ENCODE peak calls at places on chromosomes 5 and 9, in nine cellular contexts. One of them, this sample, is unnamed.

GRCh38 chr5:79699766-79700400 is 10.2 kb downstream of the CMYA5 start:
- DNase-seq in cerebellar cortex: no peak
- DNase-seq in hepatic stellate cell: no peak
- DNase-seq in Calu3: peak; percentile 51
- DNase-seq in SHP77: no peak
- DNase-seq in T-helper 17 cell: no peak
- DNase-seq in activated naive CD8-positive, alpha-beta T cell treated with anti-CD3 and anti-CD28 coated beads, Interleukin-2, amount 50 U/mL, for 24 hours: no peak
- DNase-seq in stimulated activated CD8-positive, alpha-beta memory T cell treated with anti-CD3 and anti-CD28 coated beads, Interleukin-4, amount 100 ng/mL, for 4 hours: no peak
- DNase-seq in mesendoderm: peak; percentile 8
- DNase-seq in this sample: no peak

GRCh38 chr9:89781838-89782237 is 177.0 kb downstream of the GADD45G start:
- DNase-seq in SHP77: no peak
- DNase-seq in Calu3: no peak
- DNase-seq in T-helper 17 cell: no peak
- DNase-seq in mesendoderm: no peak
- DNase-seq in stimulated activated CD8-positive, alpha-beta memory T cell treated with anti-CD3 and anti-CD28 coated beads, Interleukin-4, amount 100 ng/mL, for 4 hours: no peak
- DNase-seq in cerebellar cortex: no peak
- DNase-seq in hepatic stellate cell: no peak
- DNase-seq in activated naive CD8-positive, alpha-beta T cell treated with anti-CD3 and anti-CD28 coated beads, Interleukin-2, amount 50 U/mL, for 24 hours: peak; percentile 42
- DNase-seq in this sample: no peak

GRCh38 chr9:108045851-108046250 is 556.3 kb upstream of the KLF4 start:
- DNase-seq in mesendoderm: no peak
- DNase-seq in activated naive CD8-positive, alpha-beta T cell treated with anti-CD3 and anti-CD28 coated beads, Interleukin-2, amount 50 U/mL, for 24 hours: no peak
- DNase-seq in hepatic stellate cell: no peak
- DNase-seq in stimulated activated CD8-positive, alpha-beta memory T cell treated with anti-CD3 and anti-CD28 coated beads, Interleukin-4, amount 100 ng/mL, for 4 hours: no peak
- DNase-seq in Calu3: no peak
- DNase-seq in T-helper 17 cell: no peak
- DNase-seq in SHP77: no peak
- DNase-seq in cerebellar cortex: no peak
- DNase-seq in this sample: peak; percentile 37

GRCh38 chr5:17727212-17727611 is 93.0 kb downstream of the TAF11L14 start:
- DNase-seq in activated naive CD8-positive, alpha-beta T cell treated with anti-CD3 and anti-CD28 coated beads, Interleukin-2, amount 50 U/mL, for 24 hours: no peak
- DNase-seq in Calu3: no peak
- DNase-seq in hepatic stellate cell: no peak
- DNase-seq in mesendoderm: no peak
- DNase-seq in stimulated activated CD8-positive, alpha-beta memory T cell treated with anti-CD3 and anti-CD28 coated beads, Interleukin-4, amount 100 ng/mL, for 4 hours: no peak
- DNase-seq in SHP77: no peak
- DNase-seq in cerebellar cortex: no peak
- DNase-seq in T-helper 17 cell: no peak
- DNase-seq in this sample: no peak

GRCh38 chr5:138743506-138743905 is 9.7 kb upstream of the CTNNA1 start:
- DNase-seq in hepatic stellate cell: no peak
- DNase-seq in Calu3: no peak
- DNase-seq in activated naive CD8-positive, alpha-beta T cell treated with anti-CD3 and anti-CD28 coated beads, Interleukin-2, amount 50 U/mL, for 24 hours: no peak
- DNase-seq in stimulated activated CD8-positive, alpha-beta memory T cell treated with anti-CD3 and anti-CD28 coated beads, Interleukin-4, amount 100 ng/mL, for 4 hours: no peak
- DNase-seq in SHP77: no peak
- DNase-seq in T-helper 17 cell: no peak
- DNase-seq in mesendoderm: peak; percentile 44
- DNase-seq in cerebellar cortex: peak; percentile 12
- DNase-seq in this sample: no peak

GRCh38 chr9:15606667-15607472 is 54.0 kb downstream of the CCDC171 start:
- DNase-seq in T-helper 17 cell: no peak
- DNase-seq in hepatic stellate cell: peak; percentile 9
- DNase-seq in stimulated activated CD8-positive, alpha-beta memory T cell treated with anti-CD3 and anti-CD28 coated beads, Interleukin-4, amount 100 ng/mL, for 4 hours: no peak
- DNase-seq in mesendoderm: peak; percentile 38
- DNase-seq in cerebellar cortex: peak; percentile 66
- DNase-seq in activated naive CD8-positive, alpha-beta T cell treated with anti-CD3 and anti-CD28 coated beads, Interleukin-2, amount 50 U/mL, for 24 hours: no peak
- DNase-seq in Calu3: peak; percentile 11
- DNase-seq in SHP77: peak; percentile 10
- DNase-seq in this sample: no peak

GRCh38 chr5:82886911-82887310 is 190.3 kb downstream of the TMEM167A start:
- DNase-seq in Calu3: no peak
- DNase-seq in T-helper 17 cell: no peak
- DNase-seq in SHP77: no peak
- DNase-seq in hepatic stellate cell: no peak
- DNase-seq in activated naive CD8-positive, alpha-beta T cell treated with anti-CD3 and anti-CD28 coated beads, Interleukin-2, amount 50 U/mL, for 24 hours: no peak
- DNase-seq in mesendoderm: no peak
- DNase-seq in cerebellar cortex: no peak
- DNase-seq in stimulated activated CD8-positive, alpha-beta memory T cell treated with anti-CD3 and anti-CD28 coated beads, Interleukin-4, amount 100 ng/mL, for 4 hours: no peak
- DNase-seq in this sample: no peak

GRCh38 chr9:110278080-110278707 is 21.9 kb upstream of the TXN start:
- DNase-seq in Calu3: no peak
- DNase-seq in mesendoderm: no peak
- DNase-seq in activated naive CD8-positive, alpha-beta T cell treated with anti-CD3 and anti-CD28 coated beads, Interleukin-2, amount 50 U/mL, for 24 hours: no peak
- DNase-seq in T-helper 17 cell: no peak
- DNase-seq in stimulated activated CD8-positive, alpha-beta memory T cell treated with anti-CD3 and anti-CD28 coated beads, Interleukin-4, amount 100 ng/mL, for 4 hours: no peak
- DNase-seq in hepatic stellate cell: no peak
- DNase-seq in SHP77: no peak
- DNase-seq in cerebellar cortex: no peak
- DNase-seq in this sample: no peak

GRCh38 chr9:75866273-75866871 is 24.1 kb upstream of the PCSK5 start:
- DNase-seq in hepatic stellate cell: peak; percentile 9
- DNase-seq in Calu3: peak; percentile 28
- DNase-seq in T-helper 17 cell: peak; percentile 20
- DNase-seq in mesendoderm: peak; percentile 61
- DNase-seq in activated naive CD8-positive, alpha-beta T cell treated with anti-CD3 and anti-CD28 coated beads, Interleukin-2, amount 50 U/mL, for 24 hours: peak; percentile 39
- DNase-seq in SHP77: peak; percentile 24
- DNase-seq in stimulated activated CD8-positive, alpha-beta memory T cell treated with anti-CD3 and anti-CD28 coated beads, Interleukin-4, amount 100 ng/mL, for 4 hours: no peak
- DNase-seq in cerebellar cortex: peak; percentile 34
- DNase-seq in this sample: no peak

GRCh38 chr9:1604942-1605560 is 410.1 kb upstream of the SMARCA2 start:
- DNase-seq in stimulated activated CD8-positive, alpha-beta memory T cell treated with anti-CD3 and anti-CD28 coated beads, Interleukin-4, amount 100 ng/mL, for 4 hours: no peak
- DNase-seq in hepatic stellate cell: no peak
- DNase-seq in SHP77: no peak
- DNase-seq in mesendoderm: peak; percentile 60
- DNase-seq in activated naive CD8-positive, alpha-beta T cell treated with anti-CD3 and anti-CD28 coated beads, Interleukin-2, amount 50 U/mL, for 24 hours: no peak
- DNase-seq in Calu3: no peak
- DNase-seq in T-helper 17 cell: no peak
- DNase-seq in cerebellar cortex: peak; percentile 28
- DNase-seq in this sample: no peak

GRCh38 chr9:107648153-107648716 is 158.7 kb upstream of the KLF4 start:
- DNase-seq in SHP77: peak; percentile 31
- DNase-seq in Calu3: no peak
- DNase-seq in mesendoderm: no peak
- DNase-seq in T-helper 17 cell: no peak
- DNase-seq in hepatic stellate cell: no peak
- DNase-seq in stimulated activated CD8-positive, alpha-beta memory T cell treated with anti-CD3 and anti-CD28 coated beads, Interleukin-4, amount 100 ng/mL, for 4 hours: no peak
- DNase-seq in activated naive CD8-positive, alpha-beta T cell treated with anti-CD3 and anti-CD28 coated beads, Interleukin-2, amount 50 U/mL, for 24 hours: no peak
- DNase-seq in cerebellar cortex: no peak
- DNase-seq in this sample: no peak

GRCh38 chr5:107669543-107670027 is 1.2 kb downstream of the EFNA5 start:
- DNase-seq in stimulated activated CD8-positive, alpha-beta memory T cell treated with anti-CD3 and anti-CD28 coated beads, Interleukin-4, amount 100 ng/mL, for 4 hours: no peak
- DNase-seq in activated naive CD8-positive, alpha-beta T cell treated with anti-CD3 and anti-CD28 coated beads, Interleukin-2, amount 50 U/mL, for 24 hours: no peak
- DNase-seq in SHP77: peak; percentile 41
- DNase-seq in cerebellar cortex: peak; percentile 28
- DNase-seq in mesendoderm: peak; percentile 73
- DNase-seq in hepatic stellate cell: peak; percentile 17
- DNase-seq in T-helper 17 cell: no peak
- DNase-seq in Calu3: peak; percentile 30
- DNase-seq in this sample: no peak

GRCh38 chr5:135724475-135725065 is 109.9 kb upstream of the SLC25A48 start:
- DNase-seq in SHP77: no peak
- DNase-seq in T-helper 17 cell: no peak
- DNase-seq in Calu3: no peak
- DNase-seq in mesendoderm: no peak
- DNase-seq in activated naive CD8-positive, alpha-beta T cell treated with anti-CD3 and anti-CD28 coated beads, Interleukin-2, amount 50 U/mL, for 24 hours: no peak
- DNase-seq in cerebellar cortex: no peak
- DNase-seq in hepatic stellate cell: no peak
- DNase-seq in stimulated activated CD8-positive, alpha-beta memory T cell treated with anti-CD3 and anti-CD28 coated beads, Interleukin-4, amount 100 ng/mL, for 4 hours: no peak
- DNase-seq in this sample: no peak

GRCh38 chr5:140141241-140141640 is 15.5 kb downstream of the IGIP start:
- DNase-seq in activated naive CD8-positive, alpha-beta T cell treated with anti-CD3 and anti-CD28 coated beads, Interleukin-2, amount 50 U/mL, for 24 hours: no peak
- DNase-seq in hepatic stellate cell: no peak
- DNase-seq in SHP77: no peak
- DNase-seq in stimulated activated CD8-positive, alpha-beta memory T cell treated with anti-CD3 and anti-CD28 coated beads, Interleukin-4, amount 100 ng/mL, for 4 hours: no peak
- DNase-seq in T-helper 17 cell: no peak
- DNase-seq in Calu3: no peak
- DNase-seq in cerebellar cortex: no peak
- DNase-seq in mesendoderm: no peak
- DNase-seq in this sample: peak; percentile 90

GRCh38 chr9:127545196-127546124 is 66.6 kb upstream of the STXBP1 start:
- DNase-seq in hepatic stellate cell: no peak
- DNase-seq in Calu3: peak; percentile 94
- DNase-seq in SHP77: no peak
- DNase-seq in cerebellar cortex: no peak
- DNase-seq in T-helper 17 cell: no peak
- DNase-seq in mesendoderm: no peak
- DNase-seq in activated naive CD8-positive, alpha-beta T cell treated with anti-CD3 and anti-CD28 coated beads, Interleukin-2, amount 50 U/mL, for 24 hours: no peak
- DNase-seq in stimulated activated CD8-positive, alpha-beta memory T cell treated with anti-CD3 and anti-CD28 coated beads, Interleukin-4, amount 100 ng/mL, for 4 hours: no peak
- DNase-seq in this sample: no peak